ENCODE peak calls at places on chromosome 7, in ten cellular contexts. One of them, this sample, is unnamed.

GRCh38 chr7:17544401-17544800 is 245.9 kb downstream of the AHR start:
- DNase-seq in AG08395: no peak
- DNase-seq in IMR-90: no peak
- DNase-seq in EH: no peak
- DNase-seq in astrocyte of the spinal cord: no peak
- DNase-seq in activated naive CD8-positive, alpha-beta T cell treated with anti-CD3 and anti-CD28 coated beads for 36 hours: no peak
- DNase-seq in heart left ventricle: no peak
- DNase-seq in stimulated activated naive CD8-positive, alpha-beta T cell treated with anti-CD3 and anti-CD28 coated beads, Interleukin-15, Interleukin-2, amounts not matched to agents 100 U/mL and 50 U/mL, for 24 hours: no peak
- DNase-seq in aorta: no peak
- DNase-seq in stimulated activated CD8-positive, alpha-beta memory T cell treated with anti-CD3 and anti-CD28 coated beads, Interleukin-4, amount 100 ng/mL, for 4 hours: no peak
- DNase-seq in this sample: no peak

GRCh38 chr7:80439894-80440811 is 71.7 kb downstream of the GNAT3 start:
- DNase-seq in stimulated activated naive CD8-positive, alpha-beta T cell treated with anti-CD3 and anti-CD28 coated beads, Interleukin-15, Interleukin-2, amounts not matched to agents 100 U/mL and 50 U/mL, for 24 hours: no peak
- DNase-seq in IMR-90: peak; percentile 69
- DNase-seq in AG08395: peak; percentile 74
- DNase-seq in EH: peak; percentile 90
- DNase-seq in aorta: no peak
- DNase-seq in activated naive CD8-positive, alpha-beta T cell treated with anti-CD3 and anti-CD28 coated beads for 36 hours: no peak
- DNase-seq in stimulated activated CD8-positive, alpha-beta memory T cell treated with anti-CD3 and anti-CD28 coated beads, Interleukin-4, amount 100 ng/mL, for 4 hours: no peak
- DNase-seq in astrocyte of the spinal cord: peak; percentile 67
- DNase-seq in heart left ventricle: no peak
- DNase-seq in this sample: no peak

GRCh38 chr7:140360697-140361229 is 37.6 kb downstream of the SLC37A3 start:
- DNase-seq in IMR-90: no peak
- DNase-seq in EH: no peak
- DNase-seq in AG08395: no peak
- DNase-seq in stimulated activated CD8-positive, alpha-beta memory T cell treated with anti-CD3 and anti-CD28 coated beads, Interleukin-4, amount 100 ng/mL, for 4 hours: no peak
- DNase-seq in aorta: no peak
- DNase-seq in activated naive CD8-positive, alpha-beta T cell treated with anti-CD3 and anti-CD28 coated beads for 36 hours: no peak
- DNase-seq in stimulated activated naive CD8-positive, alpha-beta T cell treated with anti-CD3 and anti-CD28 coated beads, Interleukin-15, Interleukin-2, amounts not matched to agents 100 U/mL and 50 U/mL, for 24 hours: no peak
- DNase-seq in heart left ventricle: no peak
- DNase-seq in astrocyte of the spinal cord: no peak
- DNase-seq in this sample: no peak

GRCh38 chr7:81331061-81332018 is 412.5 kb upstream of the SEMA3C start:
- DNase-seq in stimulated activated CD8-positive, alpha-beta memory T cell treated with anti-CD3 and anti-CD28 coated beads, Interleukin-4, amount 100 ng/mL, for 4 hours: no peak
- DNase-seq in astrocyte of the spinal cord: peak; percentile 18
- DNase-seq in heart left ventricle: no peak
- DNase-seq in IMR-90: peak; percentile 48
- DNase-seq in stimulated activated naive CD8-positive, alpha-beta T cell treated with anti-CD3 and anti-CD28 coated beads, Interleukin-15, Interleukin-2, amounts not matched to agents 100 U/mL and 50 U/mL, for 24 hours: no peak
- DNase-seq in EH: peak; percentile 4
- DNase-seq in activated naive CD8-positive, alpha-beta T cell treated with anti-CD3 and anti-CD28 coated beads for 36 hours: no peak
- DNase-seq in aorta: no peak
- DNase-seq in AG08395: no peak
- DNase-seq in this sample: no peak

GRCh38 chr7:48718731-48719387 is 205.5 kb upstream of the CDC14C start:
- DNase-seq in astrocyte of the spinal cord: no peak
- DNase-seq in AG08395: no peak
- DNase-seq in stimulated activated naive CD8-positive, alpha-beta T cell treated with anti-CD3 and anti-CD28 coated beads, Interleukin-15, Interleukin-2, amounts not matched to agents 100 U/mL and 50 U/mL, for 24 hours: no peak
- DNase-seq in activated naive CD8-positive, alpha-beta T cell treated with anti-CD3 and anti-CD28 coated beads for 36 hours: no peak
- DNase-seq in IMR-90: no peak
- DNase-seq in heart left ventricle: no peak
- DNase-seq in EH: no peak
- DNase-seq in stimulated activated CD8-positive, alpha-beta memory T cell treated with anti-CD3 and anti-CD28 coated beads, Interleukin-4, amount 100 ng/mL, for 4 hours: no peak
- DNase-seq in aorta: no peak
- DNase-seq in this sample: no peak

GRCh38 chr7:102412548-102412947 is 16.4 kb downstream of the PRKRIP1 start:
- DNase-seq in EH: peak; percentile 47
- DNase-seq in IMR-90: peak; percentile 13
- DNase-seq in AG08395: peak; percentile 63
- DNase-seq in astrocyte of the spinal cord: peak; percentile 38
- DNase-seq in stimulated activated naive CD8-positive, alpha-beta T cell treated with anti-CD3 and anti-CD28 coated beads, Interleukin-15, Interleukin-2, amounts not matched to agents 100 U/mL and 50 U/mL, for 24 hours: peak; percentile 49
- DNase-seq in aorta: no peak
- DNase-seq in heart left ventricle: no peak
- DNase-seq in stimulated activated CD8-positive, alpha-beta memory T cell treated with anti-CD3 and anti-CD28 coated beads, Interleukin-4, amount 100 ng/mL, for 4 hours: no peak
- DNase-seq in activated naive CD8-positive, alpha-beta T cell treated with anti-CD3 and anti-CD28 coated beads for 36 hours: peak; percentile 18
- DNase-seq in this sample: no peak

GRCh38 chr7:112449353-112449752 is 907 bp upstream of the IFRD1 start:
- DNase-seq in IMR-90: peak; percentile 47
- DNase-seq in stimulated activated naive CD8-positive, alpha-beta T cell treated with anti-CD3 and anti-CD28 coated beads, Interleukin-15, Interleukin-2, amounts not matched to agents 100 U/mL and 50 U/mL, for 24 hours: peak; percentile 34
- DNase-seq in heart left ventricle: no peak
- DNase-seq in stimulated activated CD8-positive, alpha-beta memory T cell treated with anti-CD3 and anti-CD28 coated beads, Interleukin-4, amount 100 ng/mL, for 4 hours: no peak
- DNase-seq in EH: peak; percentile 29
- DNase-seq in activated naive CD8-positive, alpha-beta T cell treated with anti-CD3 and anti-CD28 coated beads for 36 hours: peak; percentile 61
- DNase-seq in astrocyte of the spinal cord: peak; percentile 41
- DNase-seq in aorta: peak; percentile 38
- DNase-seq in AG08395: peak; percentile 4
- DNase-seq in this sample: peak; percentile 9

GRCh38 chr7:133155642-133156041 is 73.8 kb upstream of the CHCHD3 start:
- DNase-seq in stimulated activated naive CD8-positive, alpha-beta T cell treated with anti-CD3 and anti-CD28 coated beads, Interleukin-15, Interleukin-2, amounts not matched to agents 100 U/mL and 50 U/mL, for 24 hours: no peak
- DNase-seq in astrocyte of the spinal cord: no peak
- DNase-seq in AG08395: no peak
- DNase-seq in heart left ventricle: no peak
- DNase-seq in EH: no peak
- DNase-seq in aorta: no peak
- DNase-seq in IMR-90: no peak
- DNase-seq in stimulated activated CD8-positive, alpha-beta memory T cell treated with anti-CD3 and anti-CD28 coated beads, Interleukin-4, amount 100 ng/mL, for 4 hours: no peak
- DNase-seq in activated naive CD8-positive, alpha-beta T cell treated with anti-CD3 and anti-CD28 coated beads for 36 hours: no peak
- DNase-seq in this sample: no peak

GRCh38 chr7:31648288-31648687 is 38.7 kb upstream of the PPP1R17 start:
- DNase-seq in stimulated activated naive CD8-positive, alpha-beta T cell treated with anti-CD3 and anti-CD28 coated beads, Interleukin-15, Interleukin-2, amounts not matched to agents 100 U/mL and 50 U/mL, for 24 hours: no peak
- DNase-seq in EH: peak; percentile 23
- DNase-seq in activated naive CD8-positive, alpha-beta T cell treated with anti-CD3 and anti-CD28 coated beads for 36 hours: no peak
- DNase-seq in heart left ventricle: no peak
- DNase-seq in aorta: no peak
- DNase-seq in IMR-90: peak; percentile 1
- DNase-seq in AG08395: no peak
- DNase-seq in stimulated activated CD8-positive, alpha-beta memory T cell treated with anti-CD3 and anti-CD28 coated beads, Interleukin-4, amount 100 ng/mL, for 4 hours: no peak
- DNase-seq in astrocyte of the spinal cord: peak; percentile 6
- DNase-seq in this sample: no peak

GRCh38 chr7:128932862-128933821 is 4.6 kb upstream of the IRF5 start:
- DNase-seq in activated naive CD8-positive, alpha-beta T cell treated with anti-CD3 and anti-CD28 coated beads for 36 hours: no peak
- DNase-seq in heart left ventricle: no peak
- DNase-seq in IMR-90: no peak
- DNase-seq in stimulated activated naive CD8-positive, alpha-beta T cell treated with anti-CD3 and anti-CD28 coated beads, Interleukin-15, Interleukin-2, amounts not matched to agents 100 U/mL and 50 U/mL, for 24 hours: peak; percentile 43
- DNase-seq in stimulated activated CD8-positive, alpha-beta memory T cell treated with anti-CD3 and anti-CD28 coated beads, Interleukin-4, amount 100 ng/mL, for 4 hours: no peak
- DNase-seq in AG08395: no peak
- DNase-seq in aorta: peak; percentile 75
- DNase-seq in astrocyte of the spinal cord: no peak
- DNase-seq in EH: peak; percentile 37
- DNase-seq in this sample: peak; percentile 74

GRCh38 chr7:94374721-94375120 is 20.0 kb upstream of the COL1A2 start:
- DNase-seq in aorta: no peak
- DNase-seq in IMR-90: no peak
- DNase-seq in heart left ventricle: no peak
- DNase-seq in EH: peak; percentile 50
- DNase-seq in stimulated activated CD8-positive, alpha-beta memory T cell treated with anti-CD3 and anti-CD28 coated beads, Interleukin-4, amount 100 ng/mL, for 4 hours: no peak
- DNase-seq in activated naive CD8-positive, alpha-beta T cell treated with anti-CD3 and anti-CD28 coated beads for 36 hours: no peak
- DNase-seq in astrocyte of the spinal cord: peak; percentile 54
- DNase-seq in stimulated activated naive CD8-positive, alpha-beta T cell treated with anti-CD3 and anti-CD28 coated beads, Interleukin-15, Interleukin-2, amounts not matched to agents 100 U/mL and 50 U/mL, for 24 hours: no peak
- DNase-seq in AG08395: no peak
- DNase-seq in this sample: no peak

GRCh38 chr7:95772771-95773581 is 622 bp downstream of the DYNC1I1 start:
- DNase-seq in heart left ventricle: peak; percentile 62
- DNase-seq in IMR-90: no peak
- DNase-seq in stimulated activated naive CD8-positive, alpha-beta T cell treated with anti-CD3 and anti-CD28 coated beads, Interleukin-15, Interleukin-2, amounts not matched to agents 100 U/mL and 50 U/mL, for 24 hours: no peak
- DNase-seq in stimulated activated CD8-positive, alpha-beta memory T cell treated with anti-CD3 and anti-CD28 coated beads, Interleukin-4, amount 100 ng/mL, for 4 hours: no peak
- DNase-seq in aorta: no peak
- DNase-seq in activated naive CD8-positive, alpha-beta T cell treated with anti-CD3 and anti-CD28 coated beads for 36 hours: no peak
- DNase-seq in EH: no peak
- DNase-seq in AG08395: no peak
- DNase-seq in astrocyte of the spinal cord: peak; percentile 17
- DNase-seq in this sample: no peak

GRCh38 chr7:12941512-12941911 is 254.1 kb downstream of the ARL4A start:
- DNase-seq in aorta: no peak
- DNase-seq in stimulated activated naive CD8-positive, alpha-beta T cell treated with anti-CD3 and anti-CD28 coated beads, Interleukin-15, Interleukin-2, amounts not matched to agents 100 U/mL and 50 U/mL, for 24 hours: no peak
- DNase-seq in heart left ventricle: no peak
- DNase-seq in activated naive CD8-positive, alpha-beta T cell treated with anti-CD3 and anti-CD28 coated beads for 36 hours: no peak
- DNase-seq in EH: no peak
- DNase-seq in stimulated activated CD8-positive, alpha-beta memory T cell treated with anti-CD3 and anti-CD28 coated beads, Interleukin-4, amount 100 ng/mL, for 4 hours: no peak
- DNase-seq in AG08395: no peak
- DNase-seq in IMR-90: no peak
- DNase-seq in astrocyte of the spinal cord: no peak
- DNase-seq in this sample: no peak

GRCh38 chr7:28754027-28754426 is 204.1 kb downstream of the TRIL start:
- DNase-seq in aorta: no peak
- DNase-seq in EH: peak; percentile 10
- DNase-seq in activated naive CD8-positive, alpha-beta T cell treated with anti-CD3 and anti-CD28 coated beads for 36 hours: no peak
- DNase-seq in IMR-90: peak; percentile 85
- DNase-seq in astrocyte of the spinal cord: peak; percentile 78
- DNase-seq in stimulated activated CD8-positive, alpha-beta memory T cell treated with anti-CD3 and anti-CD28 coated beads, Interleukin-4, amount 100 ng/mL, for 4 hours: no peak
- DNase-seq in stimulated activated naive CD8-positive, alpha-beta T cell treated with anti-CD3 and anti-CD28 coated beads, Interleukin-15, Interleukin-2, amounts not matched to agents 100 U/mL and 50 U/mL, for 24 hours: no peak
- DNase-seq in heart left ventricle: no peak
- DNase-seq in AG08395: peak; percentile 26
- DNase-seq in this sample: peak; percentile 20

GRCh38 chr7:7201583-7202374 is 19.4 kb downstream of the C1GALT1 start:
- DNase-seq in stimulated activated CD8-positive, alpha-beta memory T cell treated with anti-CD3 and anti-CD28 coated beads, Interleukin-4, amount 100 ng/mL, for 4 hours: no peak
- DNase-seq in aorta: no peak
- DNase-seq in activated naive CD8-positive, alpha-beta T cell treated with anti-CD3 and anti-CD28 coated beads for 36 hours: peak; percentile 20
- DNase-seq in IMR-90: no peak
- DNase-seq in stimulated activated naive CD8-positive, alpha-beta T cell treated with anti-CD3 and anti-CD28 coated beads, Interleukin-15, Interleukin-2, amounts not matched to agents 100 U/mL and 50 U/mL, for 24 hours: peak; percentile 40
- DNase-seq in AG08395: no peak
- DNase-seq in EH: no peak
- DNase-seq in astrocyte of the spinal cord: no peak
- DNase-seq in heart left ventricle: peak; percentile 36
- DNase-seq in this sample: peak; percentile 63

GRCh38 chr7:39339591-39339990 is 226.6 kb upstream of the YAE1 start:
- DNase-seq in stimulated activated CD8-positive, alpha-beta memory T cell treated with anti-CD3 and anti-CD28 coated beads, Interleukin-4, amount 100 ng/mL, for 4 hours: no peak
- DNase-seq in EH: no peak
- DNase-seq in activated naive CD8-positive, alpha-beta T cell treated with anti-CD3 and anti-CD28 coated beads for 36 hours: no peak
- DNase-seq in heart left ventricle: no peak
- DNase-seq in astrocyte of the spinal cord: no peak
- DNase-seq in aorta: peak; percentile 37
- DNase-seq in stimulated activated naive CD8-positive, alpha-beta T cell treated with anti-CD3 and anti-CD28 coated beads, Interleukin-15, Interleukin-2, amounts not matched to agents 100 U/mL and 50 U/mL, for 24 hours: no peak
- DNase-seq in IMR-90: no peak
- DNase-seq in AG08395: no peak
- DNase-seq in this sample: no peak

GRCh38 chr7:27793780-27794179 is 53.8 kb downstream of the TAX1BP1 start:
- DNase-seq in heart left ventricle: no peak
- DNase-seq in aorta: no peak
- DNase-seq in activated naive CD8-positive, alpha-beta T cell treated with anti-CD3 and anti-CD28 coated beads for 36 hours: no peak
- DNase-seq in astrocyte of the spinal cord: peak; percentile 29
- DNase-seq in AG08395: no peak
- DNase-seq in stimulated activated naive CD8-positive, alpha-beta T cell treated with anti-CD3 and anti-CD28 coated beads, Interleukin-15, Interleukin-2, amounts not matched to agents 100 U/mL and 50 U/mL, for 24 hours: no peak
- DNase-seq in stimulated activated CD8-positive, alpha-beta memory T cell treated with anti-CD3 and anti-CD28 coated beads, Interleukin-4, amount 100 ng/mL, for 4 hours: no peak
- DNase-seq in IMR-90: peak; percentile 60
- DNase-seq in EH: peak; percentile 74
- DNase-seq in this sample: no peak

GRCh38 chr7:157507987-157508386 is 171.2 kb downstream of the DNAJB6 start:
- DNase-seq in astrocyte of the spinal cord: no peak
- DNase-seq in activated naive CD8-positive, alpha-beta T cell treated with anti-CD3 and anti-CD28 coated beads for 36 hours: no peak
- DNase-seq in AG08395: no peak
- DNase-seq in stimulated activated naive CD8-positive, alpha-beta T cell treated with anti-CD3 and anti-CD28 coated beads, Interleukin-15, Interleukin-2, amounts not matched to agents 100 U/mL and 50 U/mL, for 24 hours: no peak
- DNase-seq in aorta: no peak
- DNase-seq in EH: no peak
- DNase-seq in heart left ventricle: no peak
- DNase-seq in IMR-90: no peak
- DNase-seq in stimulated activated CD8-positive, alpha-beta memory T cell treated with anti-CD3 and anti-CD28 coated beads, Interleukin-4, amount 100 ng/mL, for 4 hours: no peak
- DNase-seq in this sample: no peak

GRCh38 chr7:85595639-85596268 is 408.9 kb upstream of the SEMA3D start:
- DNase-seq in IMR-90: peak; percentile 75
- DNase-seq in aorta: no peak
- DNase-seq in heart left ventricle: no peak
- DNase-seq in EH: peak; percentile 44
- DNase-seq in activated naive CD8-positive, alpha-beta T cell treated with anti-CD3 and anti-CD28 coated beads for 36 hours: no peak
- DNase-seq in AG08395: peak; percentile 35
- DNase-seq in stimulated activated CD8-positive, alpha-beta memory T cell treated with anti-CD3 and anti-CD28 coated beads, Interleukin-4, amount 100 ng/mL, for 4 hours: no peak
- DNase-seq in stimulated activated naive CD8-positive, alpha-beta T cell treated with anti-CD3 and anti-CD28 coated beads, Interleukin-15, Interleukin-2, amounts not matched to agents 100 U/mL and 50 U/mL, for 24 hours: no peak
- DNase-seq in astrocyte of the spinal cord: peak; percentile 47
- DNase-seq in this sample: no peak

GRCh38 chr7:130377178-130377577 is 3.1 kb upstream of the CPA1 start:
- DNase-seq in AG08395: no peak
- DNase-seq in stimulated activated naive CD8-positive, alpha-beta T cell treated with anti-CD3 and anti-CD28 coated beads, Interleukin-15, Interleukin-2, amounts not matched to agents 100 U/mL and 50 U/mL, for 24 hours: no peak
- DNase-seq in stimulated activated CD8-positive, alpha-beta memory T cell treated with anti-CD3 and anti-CD28 coated beads, Interleukin-4, amount 100 ng/mL, for 4 hours: no peak
- DNase-seq in aorta: no peak
- DNase-seq in EH: no peak
- DNase-seq in astrocyte of the spinal cord: no peak
- DNase-seq in IMR-90: no peak
- DNase-seq in activated naive CD8-positive, alpha-beta T cell treated with anti-CD3 and anti-CD28 coated beads for 36 hours: no peak
- DNase-seq in heart left ventricle: no peak
- DNase-seq in this sample: no peak

GRCh38 chr7:19663816-19664531 is 44.9 kb downstream of the POLR1F start:
- DNase-seq in heart left ventricle: no peak
- DNase-seq in aorta: no peak
- DNase-seq in activated naive CD8-positive, alpha-beta T cell treated with anti-CD3 and anti-CD28 coated beads for 36 hours: no peak
- DNase-seq in astrocyte of the spinal cord: no peak
- DNase-seq in stimulated activated naive CD8-positive, alpha-beta T cell treated with anti-CD3 and anti-CD28 coated beads, Interleukin-15, Interleukin-2, amounts not matched to agents 100 U/mL and 50 U/mL, for 24 hours: no peak
- DNase-seq in EH: no peak
- DNase-seq in stimulated activated CD8-positive, alpha-beta memory T cell treated with anti-CD3 and anti-CD28 coated beads, Interleukin-4, amount 100 ng/mL, for 4 hours: no peak
- DNase-seq in IMR-90: no peak
- DNase-seq in AG08395: no peak
- DNase-seq in this sample: peak; percentile 23

GRCh38 chr7:132501956-132502355 is 74.3 kb downstream of the PLXNA4 start:
- DNase-seq in stimulated activated CD8-positive, alpha-beta memory T cell treated with anti-CD3 and anti-CD28 coated beads, Interleukin-4, amount 100 ng/mL, for 4 hours: no peak
- DNase-seq in AG08395: no peak
- DNase-seq in activated naive CD8-positive, alpha-beta T cell treated with anti-CD3 and anti-CD28 coated beads for 36 hours: no peak
- DNase-seq in astrocyte of the spinal cord: no peak
- DNase-seq in IMR-90: no peak
- DNase-seq in EH: peak; percentile 3
- DNase-seq in aorta: no peak
- DNase-seq in heart left ventricle: no peak
- DNase-seq in stimulated activated naive CD8-positive, alpha-beta T cell treated with anti-CD3 and anti-CD28 coated beads, Interleukin-15, Interleukin-2, amounts not matched to agents 100 U/mL and 50 U/mL, for 24 hours: no peak
- DNase-seq in this sample: no peak

GRCh38 chr7:89238156-89238555 is 442.6 kb upstream of the TEX47 start:
- DNase-seq in IMR-90: peak; percentile 28
- DNase-seq in EH: peak; percentile 48
- DNase-seq in aorta: no peak
- DNase-seq in AG08395: peak; percentile 52
- DNase-seq in stimulated activated CD8-positive, alpha-beta memory T cell treated with anti-CD3 and anti-CD28 coated beads, Interleukin-4, amount 100 ng/mL, for 4 hours: no peak
- DNase-seq in astrocyte of the spinal cord: peak; percentile 55
- DNase-seq in activated naive CD8-positive, alpha-beta T cell treated with anti-CD3 and anti-CD28 coated beads for 36 hours: no peak
- DNase-seq in stimulated activated naive CD8-positive, alpha-beta T cell treated with anti-CD3 and anti-CD28 coated beads, Interleukin-15, Interleukin-2, amounts not matched to agents 100 U/mL and 50 U/mL, for 24 hours: no peak
- DNase-seq in heart left ventricle: no peak
- DNase-seq in this sample: no peak

GRCh38 chr7:99030951-99031350 is 113.0 kb downstream of the SMURF1 start:
- DNase-seq in heart left ventricle: no peak
- DNase-seq in AG08395: peak; percentile 15
- DNase-seq in EH: no peak
- DNase-seq in stimulated activated CD8-positive, alpha-beta memory T cell treated with anti-CD3 and anti-CD28 coated beads, Interleukin-4, amount 100 ng/mL, for 4 hours: no peak
- DNase-seq in astrocyte of the spinal cord: no peak
- DNase-seq in IMR-90: no peak
- DNase-seq in stimulated activated naive CD8-positive, alpha-beta T cell treated with anti-CD3 and anti-CD28 coated beads, Interleukin-15, Interleukin-2, amounts not matched to agents 100 U/mL and 50 U/mL, for 24 hours: no peak
- DNase-seq in aorta: peak; percentile 61
- DNase-seq in activated naive CD8-positive, alpha-beta T cell treated with anti-CD3 and anti-CD28 coated beads for 36 hours: no peak
- DNase-seq in this sample: no peak

GRCh38 chr7:22718200-22718711 is 8.7 kb upstream of the IL6 start:
- DNase-seq in aorta: no peak
- DNase-seq in EH: peak; percentile 96
- DNase-seq in stimulated activated CD8-positive, alpha-beta memory T cell treated with anti-CD3 and anti-CD28 coated beads, Interleukin-4, amount 100 ng/mL, for 4 hours: no peak
- DNase-seq in heart left ventricle: no peak
- DNase-seq in AG08395: peak; percentile 72
- DNase-seq in activated naive CD8-positive, alpha-beta T cell treated with anti-CD3 and anti-CD28 coated beads for 36 hours: no peak
- DNase-seq in stimulated activated naive CD8-positive, alpha-beta T cell treated with anti-CD3 and anti-CD28 coated beads, Interleukin-15, Interleukin-2, amounts not matched to agents 100 U/mL and 50 U/mL, for 24 hours: no peak
- DNase-seq in IMR-90: peak; percentile 97
- DNase-seq in astrocyte of the spinal cord: peak; percentile 95
- DNase-seq in this sample: no peak

GRCh38 chr7:86939197-86939814 is 120.1 kb downstream of the ELAPOR2 start:
- DNase-seq in EH: peak; percentile 59
- DNase-seq in AG08395: peak; percentile 46
- DNase-seq in astrocyte of the spinal cord: peak; percentile 72
- DNase-seq in heart left ventricle: no peak
- DNase-seq in IMR-90: peak; percentile 60
- DNase-seq in aorta: no peak
- DNase-seq in activated naive CD8-positive, alpha-beta T cell treated with anti-CD3 and anti-CD28 coated beads for 36 hours: peak; percentile 13
- DNase-seq in stimulated activated naive CD8-positive, alpha-beta T cell treated with anti-CD3 and anti-CD28 coated beads, Interleukin-15, Interleukin-2, amounts not matched to agents 100 U/mL and 50 U/mL, for 24 hours: peak; percentile 48
- DNase-seq in stimulated activated CD8-positive, alpha-beta memory T cell treated with anti-CD3 and anti-CD28 coated beads, Interleukin-4, amount 100 ng/mL, for 4 hours: peak; percentile 5
- DNase-seq in this sample: no peak

GRCh38 chr7:4439444-4439843 is 242.7 kb upstream of the FOXK1 start:
- DNase-seq in AG08395: no peak
- DNase-seq in aorta: no peak
- DNase-seq in stimulated activated naive CD8-positive, alpha-beta T cell treated with anti-CD3 and anti-CD28 coated beads, Interleukin-15, Interleukin-2, amounts not matched to agents 100 U/mL and 50 U/mL, for 24 hours: no peak
- DNase-seq in IMR-90: no peak
- DNase-seq in heart left ventricle: no peak
- DNase-seq in stimulated activated CD8-positive, alpha-beta memory T cell treated with anti-CD3 and anti-CD28 coated beads, Interleukin-4, amount 100 ng/mL, for 4 hours: no peak
- DNase-seq in astrocyte of the spinal cord: no peak
- DNase-seq in activated naive CD8-positive, alpha-beta T cell treated with anti-CD3 and anti-CD28 coated beads for 36 hours: no peak
- DNase-seq in EH: no peak
- DNase-seq in this sample: no peak

GRCh38 chr7:99953649-99954048 is 22.2 kb downstream of the AZGP1 start:
- DNase-seq in activated naive CD8-positive, alpha-beta T cell treated with anti-CD3 and anti-CD28 coated beads for 36 hours: no peak
- DNase-seq in stimulated activated naive CD8-positive, alpha-beta T cell treated with anti-CD3 and anti-CD28 coated beads, Interleukin-15, Interleukin-2, amounts not matched to agents 100 U/mL and 50 U/mL, for 24 hours: no peak
- DNase-seq in aorta: peak; percentile 47
- DNase-seq in stimulated activated CD8-positive, alpha-beta memory T cell treated with anti-CD3 and anti-CD28 coated beads, Interleukin-4, amount 100 ng/mL, for 4 hours: no peak
- DNase-seq in EH: peak; percentile 40
- DNase-seq in astrocyte of the spinal cord: no peak
- DNase-seq in AG08395: peak; percentile 62
- DNase-seq in IMR-90: peak; percentile 2
- DNase-seq in heart left ventricle: no peak
- DNase-seq in this sample: no peak